ENCODE peak calls at places on chromosomes 7 and 10, in eight cellular contexts. One of them, this sample, is unnamed. For H3K9me3 and H3K36me3, the result is how much of the 10 kb centered on the place peaks cover.

GRCh38 chr10:110916554-110917346 is 2.2 kb downstream of the BBIP1 start:
- DNase-seq in endothelial cell of umbilical vein: peak
- DNase-seq in hepatocyte: no peak
- DNase-seq in aorta: no peak
- DNase-seq in lower lobe of right lung: no peak
- DNase-seq in effector memory CD4-positive, alpha-beta T cell: no peak
- DNase-seq in PC-3: peak
- DNase-seq in lung: no peak
- DNase-seq in this sample: peak

GRCh38 chr7:92636018-92636560 is 45.9 kb upstream of the FAM133B start:
- DNase-seq in effector memory CD4-positive, alpha-beta T cell: no peak
- DNase-seq in aorta: no peak
- DNase-seq in endothelial cell of umbilical vein: peak
- DNase-seq in lower lobe of right lung: no peak
- DNase-seq in lung: no peak
- DNase-seq in PC-3: no peak
- DNase-seq in hepatocyte: no peak
- DNase-seq in this sample: no peak

GRCh38 chr7:46153951-46154787 is 233.1 kb upstream of the IGFBP3 start:
- DNase-seq in lung: no peak
- DNase-seq in endothelial cell of umbilical vein: no peak
- DNase-seq in PC-3: peak
- DNase-seq in hepatocyte: peak
- DNase-seq in effector memory CD4-positive, alpha-beta T cell: no peak
- DNase-seq in aorta: no peak
- DNase-seq in lower lobe of right lung: no peak
- DNase-seq in this sample: peak

GRCh38 chr10:132511692-132512442 is 25.7 kb upstream of the INPP5A start:
- DNase-seq in hepatocyte: peak
- DNase-seq in lung: no peak
- DNase-seq in endothelial cell of umbilical vein: no peak
- DNase-seq in lower lobe of right lung: no peak
- DNase-seq in effector memory CD4-positive, alpha-beta T cell: no peak
- DNase-seq in PC-3: no peak
- DNase-seq in aorta: peak
- DNase-seq in this sample: no peak

GRCh38 chr10:103716206-103717160 is 138.9 kb downstream of the SH3PXD2A start:
- DNase-seq in lower lobe of right lung: no peak
- DNase-seq in lung: no peak
- DNase-seq in endothelial cell of umbilical vein: no peak
- DNase-seq in PC-3: peak
- DNase-seq in aorta: no peak
- DNase-seq in effector memory CD4-positive, alpha-beta T cell: no peak
- DNase-seq in hepatocyte: no peak
- DNase-seq in this sample: no peak

GRCh38 chr10:70503776-70504175 is 25.2 kb downstream of the PALD1 start:
- DNase-seq in endothelial cell of umbilical vein: no peak
- DNase-seq in aorta: no peak
- DNase-seq in lung: no peak
- DNase-seq in hepatocyte: no peak
- DNase-seq in lower lobe of right lung: no peak
- DNase-seq in effector memory CD4-positive, alpha-beta T cell: no peak
- DNase-seq in PC-3: no peak
- DNase-seq in this sample: no peak

GRCh38 chr7:23474098-23474828 is 4.0 kb upstream of the IGF2BP3 start:
- DNase-seq in lower lobe of right lung: peak
- DNase-seq in PC-3: peak
- DNase-seq in hepatocyte: peak
- DNase-seq in endothelial cell of umbilical vein: peak
- DNase-seq in lung: peak
- DNase-seq in aorta: peak
- DNase-seq in effector memory CD4-positive, alpha-beta T cell: peak
- DNase-seq in this sample: peak

GRCh38 chr7:128833939-128834310 is 3.7 kb downstream of the FLNC start:
- DNase-seq in PC-3: peak
- DNase-seq in effector memory CD4-positive, alpha-beta T cell: no peak
- DNase-seq in lower lobe of right lung: no peak
- DNase-seq in hepatocyte: peak
- DNase-seq in aorta: no peak
- DNase-seq in endothelial cell of umbilical vein: no peak
- DNase-seq in lung: no peak
- DNase-seq in this sample: no peak

GRCh38 chr7:70595741-70596574 is 536.0 kb upstream of the GALNT17 start:
- DNase-seq in endothelial cell of umbilical vein: no peak
- DNase-seq in lower lobe of right lung: peak
- DNase-seq in aorta: peak
- DNase-seq in lung: no peak
- DNase-seq in effector memory CD4-positive, alpha-beta T cell: no peak
- DNase-seq in PC-3: no peak
- DNase-seq in hepatocyte: peak
- DNase-seq in this sample: peak

GRCh38 chr7:80851896-80852476 is 66.9 kb downstream of the SEMA3C start:
- DNase-seq in lung: no peak
- DNase-seq in lower lobe of right lung: no peak
- DNase-seq in aorta: no peak
- DNase-seq in PC-3: peak
- DNase-seq in effector memory CD4-positive, alpha-beta T cell: no peak
- DNase-seq in hepatocyte: peak
- DNase-seq in endothelial cell of umbilical vein: no peak
- DNase-seq in this sample: peak

GRCh38 chr7:26620352-26620751 is 244.0 kb downstream of the SKAP2 start:
- DNase-seq in endothelial cell of umbilical vein: no peak
- DNase-seq in lower lobe of right lung: no peak
- DNase-seq in lung: no peak
- DNase-seq in PC-3: peak
- DNase-seq in aorta: no peak
- DNase-seq in effector memory CD4-positive, alpha-beta T cell: no peak
- DNase-seq in hepatocyte: peak
- DNase-seq in this sample: peak

GRCh38 chr7:42932861-42933591 is 850 bp downstream of the MRPL32 start:
- DNase-seq in lower lobe of right lung: no peak
- DNase-seq in lung: no peak
- DNase-seq in endothelial cell of umbilical vein: peak
- DNase-seq in hepatocyte: peak
- DNase-seq in aorta: no peak
- DNase-seq in effector memory CD4-positive, alpha-beta T cell: no peak
- DNase-seq in PC-3: peak
- DNase-seq in this sample: no peak

GRCh38 chr7:90383879-90384278 is 19.4 kb upstream of the CLDN12 start:
- DNase-seq in lower lobe of right lung: no peak
- DNase-seq in lung: no peak
- DNase-seq in effector memory CD4-positive, alpha-beta T cell: no peak
- DNase-seq in hepatocyte: no peak
- DNase-seq in endothelial cell of umbilical vein: peak
- DNase-seq in PC-3: peak
- DNase-seq in aorta: no peak
- DNase-seq in this sample: no peak

GRCh38 chr7:90387470-90388240 is 15.6 kb upstream of the CLDN12 start:
- DNase-seq in endothelial cell of umbilical vein: no peak
- DNase-seq in lower lobe of right lung: no peak
- DNase-seq in PC-3: peak
- DNase-seq in hepatocyte: no peak
- DNase-seq in aorta: no peak
- DNase-seq in effector memory CD4-positive, alpha-beta T cell: no peak
- DNase-seq in lung: no peak
- DNase-seq in this sample: no peak

GRCh38 chr7:90383422-90383821 is 19.8 kb upstream of the CLDN12 start:
- DNase-seq in lung: no peak
- DNase-seq in PC-3: peak
- DNase-seq in aorta: no peak
- DNase-seq in effector memory CD4-positive, alpha-beta T cell: no peak
- DNase-seq in lower lobe of right lung: no peak
- DNase-seq in endothelial cell of umbilical vein: peak
- DNase-seq in hepatocyte: no peak
- DNase-seq in this sample: no peak

GRCh38 chr7:90384433-90384832 is 18.8 kb upstream of the CLDN12 start:
- DNase-seq in lung: no peak
- DNase-seq in PC-3: peak
- DNase-seq in effector memory CD4-positive, alpha-beta T cell: no peak
- DNase-seq in lower lobe of right lung: no peak
- DNase-seq in endothelial cell of umbilical vein: peak
- DNase-seq in hepatocyte: no peak
- DNase-seq in aorta: no peak
- DNase-seq in this sample: no peak
- H3K4me3 ChIP-seq in lung: no peak
- H3K4me3 ChIP-seq in PC-3: peak
- H3K4me3 ChIP-seq in effector memory CD4-positive, alpha-beta T cell: no peak
- H3K4me3 ChIP-seq in lower lobe of right lung: no peak
- H3K4me3 ChIP-seq in endothelial cell of umbilical vein: no peak
- H3K4me3 ChIP-seq in hepatocyte: no peak
- H3K4me3 ChIP-seq in aorta: no peak
- H3K4me3 ChIP-seq in this sample: no peak

GRCh38 chr10:115384665-115385064 is 291.5 kb downstream of the ATRNL1 start:
- DNase-seq in lung: no peak
- DNase-seq in effector memory CD4-positive, alpha-beta T cell: no peak
- DNase-seq in aorta: no peak
- DNase-seq in lower lobe of right lung: no peak
- DNase-seq in hepatocyte: no peak
- DNase-seq in endothelial cell of umbilical vein: no peak
- DNase-seq in PC-3: no peak
- DNase-seq in this sample: no peak

DNA sequence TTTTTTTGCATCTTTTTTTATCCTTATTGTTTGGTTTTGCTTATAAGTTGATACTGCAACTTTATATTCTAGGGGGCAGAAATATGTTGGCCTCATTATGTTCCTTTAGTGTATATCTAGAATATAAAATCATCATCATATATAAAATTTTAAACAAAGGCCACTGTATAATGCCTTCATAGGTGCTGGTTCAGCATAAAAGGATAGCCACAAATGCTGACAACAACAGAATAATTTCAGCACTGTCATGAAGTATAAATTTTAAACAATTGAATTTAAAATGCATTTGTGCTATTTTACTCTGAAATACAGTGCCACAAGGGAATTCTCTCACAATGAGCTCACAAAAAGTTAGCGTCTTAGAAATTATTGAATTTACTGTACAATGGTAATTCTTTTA is 285.9 kb downstream of the ATRNL1 start:
- DNase-seq in lower lobe of right lung: no peak
- DNase-seq in aorta: no peak
- DNase-seq in effector memory CD4-positive, alpha-beta T cell: no peak
- DNase-seq in lung: no peak
- DNase-seq in endothelial cell of umbilical vein: no peak
- DNase-seq in PC-3: no peak
- DNase-seq in hepatocyte: no peak
- DNase-seq in this sample: no peak
- H3K9me3 ChIP-seq in lower lobe of right lung: under half
- H3K9me3 ChIP-seq in aorta: under half
- H3K9me3 ChIP-seq in effector memory CD4-positive, alpha-beta T cell: under half
- H3K9me3 ChIP-seq in lung: under half
- H3K9me3 ChIP-seq in endothelial cell of umbilical vein: under half
- H3K9me3 ChIP-seq in PC-3: under half
- H3K9me3 ChIP-seq in hepatocyte: under half
- H3K9me3 ChIP-seq in this sample: under half

GRCh38 chr10:71539564-71540118 is 142.9 kb downstream of the CDH23 start:
- DNase-seq in PC-3: no peak
- DNase-seq in aorta: no peak
- DNase-seq in endothelial cell of umbilical vein: no peak
- DNase-seq in hepatocyte: no peak
- DNase-seq in lung: no peak
- DNase-seq in lower lobe of right lung: no peak
- DNase-seq in effector memory CD4-positive, alpha-beta T cell: no peak
- DNase-seq in this sample: no peak

GRCh38 chr10:71542476-71542875 is 145.8 kb downstream of the CDH23 start:
- DNase-seq in effector memory CD4-positive, alpha-beta T cell: no peak
- DNase-seq in endothelial cell of umbilical vein: no peak
- DNase-seq in lower lobe of right lung: no peak
- DNase-seq in aorta: no peak
- DNase-seq in hepatocyte: no peak
- DNase-seq in PC-3: no peak
- DNase-seq in lung: no peak
- DNase-seq in this sample: no peak

GRCh38 chr10:71536332-71536731 is 139.6 kb downstream of the CDH23 start:
- DNase-seq in endothelial cell of umbilical vein: no peak
- DNase-seq in hepatocyte: no peak
- DNase-seq in effector memory CD4-positive, alpha-beta T cell: no peak
- DNase-seq in lung: no peak
- DNase-seq in PC-3: no peak
- DNase-seq in aorta: no peak
- DNase-seq in lower lobe of right lung: no peak
- DNase-seq in this sample: no peak

GRCh38 chr10:71534552-71535158 is 137.9 kb downstream of the CDH23 start:
- DNase-seq in lung: no peak
- DNase-seq in endothelial cell of umbilical vein: no peak
- DNase-seq in PC-3: no peak
- DNase-seq in lower lobe of right lung: no peak
- DNase-seq in effector memory CD4-positive, alpha-beta T cell: no peak
- DNase-seq in aorta: no peak
- DNase-seq in hepatocyte: no peak
- DNase-seq in this sample: no peak

DNA sequence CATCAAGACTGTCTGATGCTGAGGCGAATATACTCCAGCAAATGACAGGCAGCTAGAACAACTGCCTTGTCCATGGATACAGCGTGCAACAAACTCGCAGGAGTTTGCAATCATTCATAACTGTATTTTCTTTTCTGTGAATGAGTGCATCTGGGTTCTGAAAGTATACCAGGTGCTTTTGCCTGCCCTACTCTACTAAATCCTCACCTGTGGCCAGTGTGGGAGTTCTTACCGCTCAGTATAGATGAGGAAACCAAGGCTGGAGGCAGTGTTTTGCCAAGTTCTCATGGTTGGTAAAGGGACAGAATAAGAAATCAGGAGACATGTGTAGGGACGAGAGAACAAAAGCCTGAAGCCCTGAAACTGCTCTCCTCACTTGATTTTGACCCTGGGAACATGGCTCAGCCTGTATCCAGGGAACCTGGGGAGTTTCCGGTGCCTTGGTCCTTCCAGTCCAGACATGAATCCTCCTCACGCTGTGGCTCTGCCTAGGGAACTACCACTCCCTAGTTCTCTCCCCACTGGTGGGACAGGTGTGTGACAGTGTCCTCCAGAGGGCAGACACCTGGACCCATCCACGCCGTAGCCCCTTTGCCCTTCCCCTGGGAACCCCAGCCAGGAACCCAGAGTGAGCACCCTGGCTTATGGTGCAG is 142.0 kb downstream of the CDH23 start:
- DNase-seq in lung: no peak
- DNase-seq in effector memory CD4-positive, alpha-beta T cell: no peak
- DNase-seq in hepatocyte: no peak
- DNase-seq in endothelial cell of umbilical vein: no peak
- DNase-seq in PC-3: no peak
- DNase-seq in lower lobe of right lung: no peak
- DNase-seq in aorta: no peak
- DNase-seq in this sample: no peak
- H3K36me3 ChIP-seq in lung: under half
- H3K36me3 ChIP-seq in effector memory CD4-positive, alpha-beta T cell: under half
- H3K36me3 ChIP-seq in hepatocyte: under half
- H3K36me3 ChIP-seq in endothelial cell of umbilical vein: under half
- H3K36me3 ChIP-seq in PC-3: under half
- H3K36me3 ChIP-seq in lower lobe of right lung: under half
- H3K36me3 ChIP-seq in aorta: under half
- H3K36me3 ChIP-seq in this sample: under half

DNA sequence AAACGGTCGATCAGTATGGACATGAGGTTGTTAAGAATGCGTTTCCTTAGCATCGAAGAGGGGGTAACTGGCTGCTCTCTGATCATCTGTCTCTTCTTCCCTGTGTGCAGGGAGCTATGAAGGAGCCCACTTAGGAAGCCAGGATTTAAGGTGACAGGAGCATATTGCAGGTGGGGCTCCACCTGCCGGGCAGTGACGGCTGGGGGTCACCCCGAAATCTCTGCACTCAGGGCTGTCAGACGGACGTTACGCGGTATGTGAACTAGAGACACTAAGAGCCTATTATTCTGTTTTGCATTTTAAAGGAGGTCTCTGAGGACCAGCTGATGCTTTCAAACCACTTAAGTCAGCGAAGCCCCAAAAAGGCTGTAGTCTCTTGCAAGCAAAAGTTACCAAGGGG is 64.4 kb downstream of the CARD11 start:
- DNase-seq in effector memory CD4-positive, alpha-beta T cell: no peak
- DNase-seq in hepatocyte: no peak
- DNase-seq in PC-3: no peak
- DNase-seq in lung: no peak
- DNase-seq in lower lobe of right lung: no peak
- DNase-seq in endothelial cell of umbilical vein: no peak
- DNase-seq in aorta: no peak
- DNase-seq in this sample: no peak
- H3K4me3 ChIP-seq in effector memory CD4-positive, alpha-beta T cell: peak
- H3K4me3 ChIP-seq in hepatocyte: no peak
- H3K4me3 ChIP-seq in PC-3: peak
- H3K4me3 ChIP-seq in lung: no peak
- H3K4me3 ChIP-seq in lower lobe of right lung: peak
- H3K4me3 ChIP-seq in endothelial cell of umbilical vein: no peak
- H3K4me3 ChIP-seq in aorta: no peak
- H3K4me3 ChIP-seq in this sample: no peak